ENCODE peak calls at places on chromosome 10, in six cellular contexts. J is neuronal stem cell, N is mesendoderm, C is IMR-90, Z is H1, P is H9. K is an unnamed sample.

GRCh38 chr10:14415676-14416307 is 85.1 kb upstream of the FRMD4A start:
- DNase-seq in J (no peak), N (peak; percentile 43), C (no peak), Z (no peak), P (no peak), K (no peak)

GRCh38 chr10:43190775-43191174 is 52.5 kb downstream of the CSGALNACT2 start:
- DNase-seq in J (no peak), N (no peak), C (peak; percentile 72), Z (no peak), P (no peak), K (no peak)

GRCh38 chr10:97005349-97005748 is 173.3 kb downstream of the LCOR start:
- DNase-seq in J (no peak), N (no peak), C (no peak), Z (no peak), P (no peak), K (no peak)

GRCh38 chr10:117552156-117552620 is 9.6 kb downstream of the EMX2 start:
- DNase-seq in J (no peak), N (peak; percentile 56), C (no peak), Z (no peak), P (peak; percentile 77), K (no peak)

GRCh38 chr10:66656499-66656898 is 269.3 kb upstream of the LRRTM3 start:
- DNase-seq in J (no peak), N (no peak), C (no peak), Z (no peak), P (no peak), K (no peak)

GRCh38 chr10:61669161-61669755 is 6.5 kb downstream of the CABCOCO1 start:
- DNase-seq in J (no peak), N (no peak), C (peak; percentile 11), Z (no peak), P (no peak), K (no peak)

GRCh38 chr10:113585949-113586348 is 33.1 kb downstream of the HABP2 start:
- DNase-seq in J (no peak), N (peak; percentile 10), C (no peak), Z (no peak), P (no peak), K (no peak)

GRCh38 chr10:16847644-16848043 is 30.4 kb upstream of the RSU1 start:
- DNase-seq in J (no peak), N (no peak), C (peak; percentile 29), Z (no peak), P (no peak), K (no peak)

GRCh38 chr10:42640610-42641229 is 2.4 kb upstream of the ZNF33B start:
- DNase-seq in J (no peak), N (peak; percentile 5), C (no peak), Z (no peak), P (peak; percentile 45), K (no peak)

GRCh38 chr10:97708976-97709745 is 4.4 kb upstream of the MARVELD1 start:
- DNase-seq in J (peak; percentile 65), N (peak; percentile 77), C (peak; percentile 88), Z (no peak), P (peak; percentile 70), K (peak; percentile 75)

GRCh38 chr10:129074939-129075338 is 392.1 kb upstream of the MGMT start:
- DNase-seq in J (no peak), N (no peak), C (no peak), Z (no peak), P (no peak), K (no peak)

GRCh38 chr10:3192856-3193635 is 20.5 kb upstream of the PITRM1 start:
- DNase-seq in J (peak; percentile 50), N (peak; percentile 45), C (peak; percentile 73), Z (no peak), P (no peak), K (peak; percentile 65)

GRCh38 chr10:46523881-46524470 is 32.5 kb downstream of the GPRIN2 start:
- DNase-seq in J (no peak), N (no peak), C (peak; percentile 94), Z (no peak), P (no peak), K (peak; percentile 82)

GRCh38 chr10:28768227-28768626 is 90.9 kb downstream of the BAMBI start:
- DNase-seq in J (peak; percentile 37), N (no peak), C (no peak), Z (no peak), P (no peak), K (no peak)

GRCh38 chr10:3090914-3091313 is 23.6 kb downstream of the PFKP start:
- DNase-seq in J (no peak), N (peak; percentile 89), C (peak; percentile 57), Z (no peak), P (no peak), K (no peak)

GRCh38 chr10:71266147-71266917 is 52.7 kb upstream of the SLC29A3 start:
- DNase-seq in J (no peak), N (peak; percentile 92), C (peak; percentile 90), Z (no peak), P (no peak), K (peak; percentile 92)

GRCh38 chr10:78771215-78771614 is 297.6 kb upstream of the ZMIZ1 start:
- DNase-seq in J (no peak), N (no peak), C (no peak), Z (no peak), P (no peak), K (no peak)

GRCh38 chr10:78769526-78769925 is 299.2 kb upstream of the ZMIZ1 start:
- DNase-seq in J (no peak), N (no peak), C (no peak), Z (no peak), P (no peak), K (no peak)

GRCh38 chr10:78768882-78769281 is 299.9 kb upstream of the ZMIZ1 start:
- DNase-seq in J (no peak), N (no peak), C (no peak), Z (no peak), P (no peak), K (no peak)

GRCh38 chr10:78772083-78772482 is 296.7 kb upstream of the ZMIZ1 start:
- DNase-seq in J (no peak), N (no peak), C (no peak), Z (no peak), P (no peak), K (no peak)

GRCh38 chr10:78770167-78771090 is 298.3 kb upstream of the ZMIZ1 start:
- DNase-seq in J (no peak), N (peak; percentile 57), C (no peak), Z (no peak), P (no peak), K (no peak)
- H2BK120ac ChIP-seq in J (no peak overlapping the region), N (no peak overlapping the region), C (peak overlapping the region; percentile 59), Z (no peak overlapping the region), P (no peak overlapping the region), K (no peak overlapping the region)

GRCh38 chr10:24953350-24954074 is 1.1 kb upstream of the PRTFDC1 start:
- DNase-seq in J (no peak), N (no peak), C (peak; percentile 40), Z (no peak), P (no peak), K (no peak)
- H3K9ac ChIP-seq in J (no peak overlapping the region), N (peak overlapping the region; percentile 87), C (peak overlapping the region; percentile 66), Z (peak overlapping the region; percentile 85), P (peak overlapping the region; percentile 88), K (peak overlapping the region; percentile 89)

GRCh38 chr10:74151057-74151878 is at the start of gene ADK:
- DNase-seq in J (peak; percentile 99), N (peak; percentile 99), C (peak; percentile 96), Z (peak; percentile 98), P (peak; percentile 99), K (peak; percentile 98)
- H2BK120ac ChIP-seq in J (no peak within 1 kb of the TSS), N (no peak within 1 kb of the TSS), C (peak within 1 kb of the TSS; percentile 88), Z (no peak within 1 kb of the TSS), P (no peak within 1 kb of the TSS), K (peak within 1 kb of the TSS; percentile 8)

GRCh38 chr10:50431791-50432190 is 180.5 kb upstream of the ASAH2 start:
- DNase-seq in J (no peak), N (no peak), C (no peak), Z (no peak), P (no peak), K (no peak)
- H3K9ac ChIP-seq in J (no peak overlapping the region), N (no peak overlapping the region), C (no peak overlapping the region), Z (no peak overlapping the region), P (no peak overlapping the region), K (peak overlapping the region; percentile 65)

GRCh38 chr10:102602272-102603045 is 41.8 kb upstream of the TRIM8 start:
- DNase-seq in J (no peak), N (no peak), C (no peak), Z (no peak), P (no peak), K (peak; percentile 84)

GRCh38 chr10:102600816-102601215 is 43.5 kb upstream of the TRIM8 start:
- DNase-seq in J (no peak), N (no peak), C (no peak), Z (no peak), P (no peak), K (no peak)

GRCh38 chr10:102597131-102597891 is 47.0 kb upstream of the TRIM8 start:
- DNase-seq in J (no peak), N (no peak), C (no peak), Z (no peak), P (no peak), K (no peak)

GRCh38 chr10:102601639-102602038 is 42.6 kb upstream of the TRIM8 start:
- DNase-seq in J (no peak), N (no peak), C (no peak), Z (no peak), P (no peak), K (no peak)

GRCh38 chr10:102599565-102600327 is 44.5 kb upstream of the TRIM8 start:
- DNase-seq in J (no peak), N (no peak), C (no peak), Z (no peak), P (no peak), K (peak; percentile 65)
- H2BK120ac ChIP-seq in J (no peak overlapping the region), N (no peak overlapping the region), C (peak overlapping the region; percentile 65), Z (no peak overlapping the region), P (no peak overlapping the region), K (peak overlapping the region; percentile 88)

DNA sequence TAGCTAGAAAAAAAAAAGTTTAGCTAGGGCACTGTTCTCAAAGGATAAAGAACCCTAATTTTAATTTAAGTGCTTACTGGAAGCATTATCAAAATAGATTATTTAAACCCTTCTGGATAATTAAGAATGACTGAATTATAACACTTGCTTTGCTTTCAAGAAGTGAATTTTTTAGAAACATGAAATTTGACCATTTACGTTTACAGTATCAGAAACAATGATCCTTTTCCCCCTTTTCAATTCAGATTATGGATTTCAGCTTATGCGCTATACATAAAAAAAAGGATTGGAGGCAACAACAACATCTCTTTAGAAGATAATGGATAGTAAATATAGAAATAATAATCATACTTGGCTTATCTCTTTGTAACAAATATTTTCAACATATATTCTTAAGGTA is 39.2 kb downstream of the CREM start:
- DNase-seq in J (no peak), N (no peak), C (no peak), Z (no peak), P (no peak), K (no peak)
- H3K9ac ChIP-seq in J (no peak overlapping the region), N (no peak overlapping the region), C (no peak overlapping the region), Z (no peak overlapping the region), P (no peak overlapping the region), K (no peak overlapping the region)

K was measured in mesenchymal stem cell.